ENCODE peak calls at places on chromosomes 5 and 9, in ten cellular contexts. K is pancreas, P is left ventricle myocardium inferior, U is psoas muscle, B is tibial artery, O is neural progenitor cell, C is transverse colon, T is heart left ventricle, M is heart right ventricle, X is cardiac muscle cell. F is an unnamed sample.

GRCh38 chr5:2753452-2754409 is 2.3 kb upstream of the IRX2 start:
- DNase-seq in C (no peak), M (no peak), U (no peak), X (peak), T (no peak), P (no peak), B (peak), O (peak), K (no peak), F (no peak)

GRCh38 chr5:67311208-67311607 is 114.6 kb upstream of the CD180 start:
- DNase-seq in T (no peak), B (no peak), M (no peak), U (no peak), C (no peak), X (no peak), K (no peak), O (no peak), P (no peak), F (no peak)

GRCh38 chr5:1835431-1835830 is 34.2 kb downstream of the NDUFS6 start:
- DNase-seq in U (no peak), M (no peak), K (no peak), C (no peak), P (no peak), B (peak), X (no peak), T (no peak), O (no peak), F (no peak)

GRCh38 chr9:130661461-130662098 is 2.8 kb upstream of the PRDM12 start:
- DNase-seq in C (no peak), B (no peak), X (no peak), M (no peak), O (peak), K (no peak), T (no peak), P (no peak), U (no peak), F (no peak)

GRCh38 chr9:76701441-76702031 is 62.7 kb upstream of the PCA3 start:
- DNase-seq in K (no peak), M (no peak), X (no peak), O (peak), B (no peak), C (no peak), P (no peak), U (no peak), T (no peak), F (no peak)

GRCh38 chr9:5635390-5635789 is 6.5 kb downstream of the RIC1 start:
- DNase-seq in K (no peak), X (no peak), U (no peak), C (no peak), M (no peak), P (no peak), B (no peak), O (no peak), T (no peak), F (no peak)

GRCh38 chr5:95959964-95960801 is 1.5 kb downstream of the ELL2 start:
- DNase-seq in T (no peak), M (peak), U (no peak), P (no peak), B (no peak), K (no peak), O (peak), X (no peak), C (peak), F (no peak)

GRCh38 chr5:118017536-118017935 is 970.8 kb downstream of the DTWD2 start:
- DNase-seq in K (no peak), P (no peak), C (no peak), U (no peak), O (no peak), M (no peak), B (no peak), T (no peak), X (no peak), F (no peak)

GRCh38 chr9:1073497-1073896 is 23.3 kb downstream of the DMRT2 start:
- DNase-seq in M (no peak), X (no peak), P (no peak), U (no peak), B (no peak), O (no peak), T (no peak), C (no peak), K (no peak), F (no peak)

GRCh38 chr9:137294684-137295312 is 7.3 kb downstream of the NRARP start:
- DNase-seq in P (no peak), X (no peak), B (no peak), O (peak), M (no peak), C (peak), K (peak), U (no peak), T (peak), F (no peak)

GRCh38 chr9:967436-967835 is 9.0 kb upstream of the DMRT3 start:
- DNase-seq in O (peak), B (no peak), X (no peak), T (no peak), K (no peak), U (no peak), C (no peak), M (no peak), P (no peak), F (no peak)

GRCh38 chr9:129336601-129337286 is 158.7 kb upstream of the IER5L start:
- DNase-seq in K (no peak), T (no peak), O (peak), X (peak), P (no peak), M (no peak), B (no peak), C (peak), U (no peak), F (peak)

GRCh38 chr9:5326893-5327548 is 12.7 kb downstream of the RLN1 start:
- DNase-seq in U (no peak), C (no peak), X (peak), O (peak), P (no peak), B (no peak), K (peak), T (no peak), M (no peak), F (no peak)

GRCh38 chr5:147949711-147950573 is 43.6 kb upstream of the C5orf46 start:
- DNase-seq in U (no peak), P (no peak), B (no peak), C (no peak), X (peak), T (no peak), K (no peak), O (peak), M (no peak), F (no peak)

GRCh38 chr9:132384376-132384775 is 22.3 kb downstream of the TTF1 start:
- DNase-seq in B (no peak), T (no peak), C (no peak), M (no peak), U (no peak), K (no peak), P (no peak), X (no peak), O (no peak), F (no peak)

GRCh38 chr5:32100230-32100629 is 73.9 kb downstream of the GOLPH3 start:
- DNase-seq in C (no peak), M (no peak), P (no peak), X (no peak), K (no peak), B (no peak), U (no peak), T (no peak), O (no peak), F (no peak)

GRCh38 chr5:75156585-75156984 is 80.1 kb downstream of the ANKRD31 start:
- DNase-seq in U (no peak), X (no peak), P (no peak), O (peak), K (no peak), T (no peak), B (no peak), M (no peak), C (no peak), F (no peak)
- TF ChIP-seq CTCF in U (no peak), X (no peak), P (no peak), O (peak), K (no peak), T (no peak), B (no peak), M (no peak), C (no peak), F (no peak)

GRCh38 chr9:93233033-93233432 is 49.1 kb downstream of the WNK2 start:
- DNase-seq in P (no peak), B (no peak), M (no peak), T (peak), K (no peak), O (no peak), U (no peak), X (no peak), C (no peak), F (no peak)

GRCh38 chr9:93234600-93234999 is 50.7 kb downstream of the WNK2 start:
- DNase-seq in T (peak), X (no peak), B (no peak), K (no peak), P (no peak), O (no peak), C (no peak), M (no peak), U (no peak), F (peak)

GRCh38 chr9:93236541-93237206 is 52.7 kb downstream of the WNK2 start:
- DNase-seq in M (no peak), X (no peak), O (no peak), B (no peak), T (peak), K (no peak), C (no peak), U (no peak), P (no peak), F (peak)

GRCh38 chr9:93237535-93237934 is 53.6 kb downstream of the WNK2 start:
- DNase-seq in B (no peak), C (no peak), X (no peak), U (no peak), T (peak), M (no peak), P (no peak), O (no peak), K (no peak), F (no peak)

DNA sequence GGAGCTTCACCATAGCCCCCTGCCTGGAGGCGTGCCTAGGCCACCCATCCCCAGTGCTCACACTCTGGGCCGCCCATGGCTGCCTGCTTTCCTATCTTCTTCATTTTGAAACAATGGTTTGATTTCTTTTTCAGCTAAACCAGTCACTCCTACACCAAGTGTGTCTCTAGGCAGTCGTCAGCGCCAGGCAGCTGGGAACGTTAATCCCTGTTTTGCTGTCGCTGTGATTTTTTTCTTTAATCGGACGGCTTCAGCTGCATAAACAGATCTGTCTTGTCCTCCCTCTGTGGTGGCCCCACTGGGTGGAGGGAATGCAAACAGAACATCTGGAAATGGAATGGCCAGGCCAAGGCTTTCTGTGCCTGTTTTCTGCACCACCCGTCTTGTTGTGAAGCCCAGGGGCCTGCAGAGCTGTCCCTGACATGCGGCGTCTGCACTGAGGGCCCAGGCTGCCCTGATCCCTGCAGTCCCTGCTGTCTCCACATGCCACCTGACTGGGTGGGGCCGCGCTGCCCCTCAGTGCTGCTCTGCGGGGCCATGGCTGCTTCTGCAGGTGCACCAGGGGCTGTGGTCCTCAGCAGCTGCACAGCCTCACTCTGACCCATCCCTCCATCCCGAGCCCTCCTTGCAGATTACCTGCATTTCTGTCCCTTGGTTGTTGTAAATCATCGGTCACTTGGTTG is 51.5 kb downstream of the WNK2 start:
- DNase-seq in M (peak), C (no peak), U (no peak), T (peak), X (no peak), O (no peak), K (no peak), B (no peak), P (no peak), F (no peak)
- H3K4me3 ChIP-seq in M (no peak), C (no peak), U (no peak), T (no peak), X (no peak), O (no peak), K (no peak), B (no peak), P (no peak), F (no peak)

DNA sequence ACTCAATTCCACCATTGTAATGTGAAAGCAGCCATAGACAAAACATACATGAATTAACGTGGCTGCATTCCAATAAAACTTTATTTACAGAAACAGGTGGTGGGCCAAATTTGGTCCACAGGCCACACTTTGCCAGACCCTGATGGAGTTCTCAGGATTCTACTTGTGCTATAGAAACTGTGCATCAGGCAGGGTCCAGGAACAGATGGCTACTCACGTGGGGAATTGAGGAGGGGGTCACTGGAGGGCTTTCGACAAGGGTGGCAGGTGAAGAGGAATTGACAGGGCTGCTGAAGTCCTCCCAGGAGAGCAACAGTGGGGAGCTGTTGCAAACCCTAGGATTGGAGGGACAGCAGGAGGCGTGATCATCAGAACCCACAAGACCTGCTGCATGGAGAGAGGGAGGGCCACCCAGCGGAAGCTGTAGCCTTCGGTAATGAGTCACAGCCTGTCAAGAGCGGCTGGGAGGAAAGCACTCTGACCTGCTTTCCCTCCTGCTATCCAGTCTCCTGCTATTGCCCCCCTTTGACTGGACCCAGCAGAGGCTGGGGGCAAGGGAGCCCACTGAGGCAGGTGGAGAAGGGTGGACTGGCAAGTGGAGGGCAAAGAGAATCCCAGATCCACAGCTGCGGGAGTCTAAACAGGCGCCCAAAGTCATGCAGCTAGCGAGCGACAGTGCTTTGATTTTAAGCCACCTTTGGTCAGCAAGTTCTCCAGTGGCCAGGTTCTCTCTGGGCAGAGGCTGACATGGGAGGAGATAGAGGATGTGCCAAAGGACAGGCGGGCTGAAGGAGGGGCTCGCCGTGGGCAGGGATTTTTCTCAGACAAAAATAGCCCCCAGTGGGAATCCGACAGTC is 138.3 kb upstream of the SMIM23 start:
- DNase-seq in C (no peak), T (no peak), B (no peak), M (no peak), K (no peak), U (no peak), P (no peak), X (peak), O (no peak), F (no peak)
- TF ChIP-seq CTCF in C (no peak), T (no peak), B (no peak), M (no peak), K (no peak), U (no peak), P (no peak), X (peak), O (no peak), F (no peak)

GRCh38 chr9:28542928-28543327 is 969.6 kb upstream of the C9orf72 start:
- DNase-seq in T (no peak), U (no peak), C (no peak), M (no peak), P (no peak), X (no peak), B (no peak), O (no peak), K (no peak), F (no peak)

GRCh38 chr9:28538132-28538531 is 964.9 kb upstream of the C9orf72 start:
- DNase-seq in O (no peak), T (no peak), C (no peak), B (no peak), X (no peak), M (no peak), P (no peak), K (no peak), U (no peak), F (no peak)

DNA sequence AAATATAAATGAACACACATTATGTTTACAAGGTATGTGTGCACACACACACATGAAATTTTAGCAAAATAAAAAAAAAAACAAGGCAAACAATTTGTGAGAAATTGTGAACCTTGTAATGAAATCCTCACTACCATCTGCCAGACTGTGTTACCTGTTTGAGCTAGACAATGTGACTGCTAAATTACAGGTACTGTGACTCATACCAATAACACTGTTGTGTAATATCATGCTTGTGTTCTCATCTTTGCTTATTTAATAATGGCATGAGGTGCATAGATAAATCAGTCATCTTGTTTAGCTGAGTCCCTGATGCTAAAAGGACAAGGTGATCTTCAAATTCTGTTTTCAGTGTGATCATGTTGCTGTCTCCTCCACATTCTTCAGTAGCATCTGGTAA is 966.2 kb upstream of the C9orf72 start:
- DNase-seq in P (no peak), K (no peak), C (no peak), B (no peak), T (no peak), X (no peak), O (no peak), M (no peak), U (no peak), F (no peak)
- H3K4me3 ChIP-seq in P (no peak), K (no peak), C (no peak), B (no peak), T (no peak), X (no peak), O (no peak), M (no peak), U (no peak), F (no peak)

DNA sequence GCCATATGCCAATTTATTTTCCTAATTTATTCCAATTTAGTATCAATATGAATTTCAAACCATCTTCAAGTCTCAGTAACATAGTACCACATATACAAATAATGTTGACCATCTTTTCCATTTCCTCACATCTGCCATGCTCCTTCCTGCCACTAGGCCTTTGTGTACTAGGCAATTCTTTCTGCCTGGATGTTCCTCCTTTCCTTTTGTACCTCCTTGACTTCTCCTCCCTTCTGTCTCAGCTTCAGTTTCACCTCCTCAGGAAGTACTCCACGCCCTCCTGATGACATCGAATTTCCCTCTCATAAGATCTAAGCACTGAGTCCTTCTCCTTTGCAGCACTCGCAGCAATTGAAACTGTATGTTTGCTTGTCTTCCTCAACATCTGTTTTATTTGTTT is 53.9 kb downstream of the MEF2C start:
- DNase-seq in P (no peak), M (no peak), B (no peak), O (no peak), K (no peak), X (no peak), C (no peak), U (no peak), T (no peak), F (no peak)
- TF ChIP-seq CTCF in P (peak), M (peak), B (peak), O (peak), K (no peak), X (peak), C (peak), U (peak), T (peak), F (no peak)

F was measured in mucosa of descending colon.